ENCODE peak calls at places on chromosomes 2 and 18, in seven cellular contexts. T is sigmoid colon, C is body of pancreas, A is tibial nerve, D is IMR-90, Z is heart left ventricle, U is adrenal gland. J is an unnamed sample.
A peak's percentile ranks its signal among the peaks of the same experiment; 100 is the strongest.

GRCh38 chr2:178194600-178195389 is 483 bp downstream of the OSBPL6 start:
- DNase-seq in T (peak; percentile 70), C (peak; percentile 41), A (peak; percentile 15), D (peak; percentile 55), Z (peak; percentile 67), U (no peak), J (peak; percentile 27)

GRCh38 chr18:78611201-78611800 is 368.3 kb upstream of the SALL3 start:
- DNase-seq in T (no peak), C (no peak), A (no peak), D (no peak), Z (no peak), U (no peak), J (no peak)

GRCh38 chr2:36697424-36698066 is 1.0 kb downstream of the VIT start:
- DNase-seq in T (no peak), C (no peak), A (no peak), D (peak; percentile 27), Z (no peak), U (no peak), J (no peak)

GRCh38 chr2:127421871-127422618 is 3.8 kb downstream of the PROC start:
- DNase-seq in T (peak; percentile 61), C (no peak), A (no peak), D (no peak), Z (no peak), U (no peak), J (peak; percentile 22)

GRCh38 chr2:17317439-17317976 is 200.7 kb downstream of the RAD51AP2 start:
- DNase-seq in T (no peak), C (no peak), A (no peak), D (no peak), Z (no peak), U (no peak), J (no peak)

GRCh38 chr2:187118331-187119099 is 269.5 kb upstream of the ZSWIM2 start:
- DNase-seq in T (no peak), C (no peak), A (no peak), D (no peak), Z (no peak), U (no peak), J (no peak)

GRCh38 chr2:120161190-120161589 is 62.0 kb downstream of the TMEM185B start:
- DNase-seq in T (no peak), C (no peak), A (no peak), D (peak; percentile 52), Z (no peak), U (no peak), J (no peak)

GRCh38 chr18:63511285-63511684 is 30.9 kb upstream of the SERPINB12 start:
- DNase-seq in T (no peak), C (no peak), A (no peak), D (peak; percentile 63), Z (no peak), U (peak; percentile 35), J (no peak)

GRCh38 chr2:125313806-125314205 is 1288.7 kb downstream of the CNTNAP5 start:
- DNase-seq in T (no peak), C (no peak), A (no peak), D (no peak), Z (no peak), U (no peak), J (no peak)

GRCh38 chr2:119820275-119820674 is 60.6 kb downstream of the PTPN4 start:
- DNase-seq in T (no peak), C (no peak), A (no peak), D (peak; percentile 82), Z (no peak), U (no peak), J (no peak)

DNA sequence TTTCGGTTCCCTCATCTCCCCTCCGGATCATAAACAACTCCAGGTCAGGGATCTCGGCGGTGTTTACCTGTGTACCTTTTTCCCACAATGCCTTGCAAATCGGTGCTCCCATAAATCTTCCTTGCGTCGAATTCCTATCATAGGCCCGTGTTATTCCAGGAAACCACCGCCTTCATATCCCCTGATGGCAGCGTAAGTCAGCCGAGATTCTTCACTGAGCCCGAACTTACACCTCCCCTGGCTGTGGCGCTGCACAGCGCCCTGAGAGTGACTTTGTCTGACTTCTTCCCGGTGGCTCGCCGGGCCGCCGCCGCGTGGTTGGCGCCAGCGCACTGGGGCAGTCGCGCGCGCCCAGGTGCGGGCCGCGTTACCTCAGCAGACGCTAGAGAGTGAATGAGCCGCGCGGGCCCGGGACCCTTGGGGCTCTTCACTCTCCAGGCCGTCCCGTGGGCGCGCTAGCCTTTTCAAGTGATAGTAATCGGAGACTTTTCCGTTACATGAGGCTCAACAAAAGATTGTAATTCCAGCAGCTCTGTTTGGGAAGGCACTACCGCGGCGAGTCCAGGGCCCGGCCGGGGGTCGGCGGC is 101.6 kb downstream of the SPTBN1 start:
- DNase-seq in T (peak; percentile 73), C (peak; percentile 67), A (no peak), D (no peak), Z (peak; percentile 84), U (peak; percentile 67), J (peak; percentile 75)
- TF ChIP-seq POLR2A in T (no peak), C (no peak), A (no peak), D (no peak), Z (no peak), U (no peak), J (no peak)

GRCh38 chr2:54589038-54589339 is 132.9 kb downstream of the SPTBN1 start:
- DNase-seq in T (no peak), C (no peak), A (no peak), D (no peak), Z (no peak), U (no peak), J (no peak)
- H3K4me1 ChIP-seq in T (peaks cover 31% of the 10 kb centered on the region), C (peaks cover 70% of the 10 kb centered on the region), A (peaks cover 53% of the 10 kb centered on the region), D (peaks cover 11% of the 10 kb centered on the region), Z (peaks cover 96% of the 10 kb centered on the region), U (peaks cover 55% of the 10 kb centered on the region), J (peaks cover 47% of the 10 kb centered on the region)

GRCh38 chr2:237733677-237734300 is 64.8 kb upstream of the RBM44 start:
- DNase-seq in T (peak; percentile 81), C (no peak), A (no peak), D (no peak), Z (no peak), U (peak; percentile 44), J (peak; percentile 61)
- H3K4me3 ChIP-seq in T (no peak overlapping the region), C (no peak overlapping the region), A (no peak overlapping the region), D (no peak overlapping the region), Z (peak overlapping the region; percentile 16), U (peak overlapping the region; percentile 5), J (no peak overlapping the region)

GRCh38 chr2:20674309-20674965 is 7.5 kb downstream of the GDF7 start:
- DNase-seq in T (no peak), C (no peak), A (no peak), D (no peak), Z (no peak), U (no peak), J (no peak)

GRCh38 chr2:20674974-20675679 is 8.2 kb downstream of the GDF7 start:
- DNase-seq in T (no peak), C (no peak), A (no peak), D (peak; percentile 87), Z (peak; percentile 85), U (peak; percentile 72), J (no peak)

GRCh38 chr2:20677301-20678176 is 10.6 kb downstream of the GDF7 start:
- DNase-seq in T (no peak), C (no peak), A (no peak), D (no peak), Z (no peak), U (no peak), J (no peak)

GRCh38 chr2:20675701-20676352 is 8.9 kb downstream of the GDF7 start:
- DNase-seq in T (no peak), C (no peak), A (no peak), D (no peak), Z (no peak), U (no peak), J (peak; percentile 65)

DNA sequence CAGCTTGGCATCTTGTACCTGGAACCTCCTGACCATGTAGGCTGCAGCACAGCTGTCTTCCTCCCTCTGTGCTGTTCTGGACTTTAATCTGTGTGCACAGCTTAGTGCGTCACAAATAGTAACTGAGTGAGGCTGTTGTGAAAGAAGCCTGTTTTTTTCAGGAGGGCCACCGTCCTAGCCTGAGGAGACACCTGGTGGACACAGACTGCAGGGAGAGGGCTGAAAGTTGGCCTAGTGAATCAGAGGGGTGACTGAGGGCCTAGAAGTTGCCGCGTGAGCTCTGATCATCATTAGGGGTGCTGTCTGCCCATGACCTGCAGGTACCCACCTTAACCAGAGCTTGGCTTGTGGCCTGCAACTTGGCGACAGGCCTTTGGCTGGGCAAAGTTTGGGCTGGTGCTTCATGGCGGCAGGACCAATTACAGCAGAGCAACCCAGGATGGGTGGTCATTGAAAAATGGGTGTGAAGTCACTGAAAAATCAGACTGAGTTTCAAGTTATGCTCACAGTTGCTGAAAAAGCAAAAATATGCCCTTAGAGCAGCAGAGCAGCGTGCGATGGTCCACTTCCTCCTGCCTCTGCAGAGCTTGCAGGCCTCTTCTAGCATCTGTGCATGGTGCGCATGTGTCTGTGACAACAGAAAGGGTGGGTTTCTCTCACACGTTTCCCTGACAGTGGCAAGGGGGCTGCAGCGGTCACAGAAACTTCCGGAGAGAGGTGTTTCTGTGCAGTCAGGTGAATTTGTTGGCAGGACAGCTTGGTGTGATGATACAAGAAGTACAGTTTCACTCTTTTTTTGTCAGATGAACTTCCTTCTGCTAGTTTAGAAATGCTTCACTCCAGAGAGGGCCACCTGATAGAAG is 9.6 kb downstream of the GDF7 start:
- DNase-seq in T (no peak), C (no peak), A (no peak), D (no peak), Z (no peak), U (no peak), J (no peak)
- TF ChIP-seq POLR2A in T (no peak), C (no peak), A (no peak), D (no peak), Z (no peak), U (no peak), J (no peak)

GRCh38 chr2:217905395-217905794 is 97.4 kb downstream of the TNS1 start:
- DNase-seq in T (peak; percentile 91), C (no peak), A (peak; percentile 57), D (no peak), Z (no peak), U (no peak), J (no peak)
- H3K4me1 ChIP-seq in T (peaks cover 100% of the 10 kb centered on the region), C (peaks cover 91% of the 10 kb centered on the region), A (peaks cover 88% of the 10 kb centered on the region), D (peaks cover 46% of the 10 kb centered on the region), Z (peaks cover 100% of the 10 kb centered on the region), U (peaks cover 70% of the 10 kb centered on the region), J (peaks cover 84% of the 10 kb centered on the region)

DNA sequence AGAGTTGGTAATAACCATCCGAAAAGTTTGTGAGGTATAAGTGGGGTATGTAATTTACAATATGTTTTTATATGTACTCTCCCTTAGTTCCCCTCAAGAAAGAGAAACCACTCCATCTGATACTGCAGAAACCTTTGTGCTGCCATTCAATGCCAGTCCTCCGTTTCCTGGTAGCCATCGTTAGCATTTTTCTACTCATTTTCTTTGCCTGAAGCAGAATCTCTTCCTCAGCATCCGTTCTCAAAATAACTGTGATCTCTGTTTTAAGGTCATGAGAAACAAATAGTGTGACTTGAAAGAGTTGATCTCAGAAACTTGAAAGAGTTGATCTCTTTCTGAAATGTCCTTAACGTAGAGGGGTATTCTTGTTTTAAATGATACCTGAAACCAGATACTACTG is 996 bp downstream of the PTCD3 start:
- DNase-seq in T (no peak), C (no peak), A (no peak), D (no peak), Z (no peak), U (no peak), J (no peak)
- H3K4me3 ChIP-seq in T (peak overlapping the region; percentile 85), C (peak overlapping the region; percentile 69), A (peak overlapping the region; percentile 80), D (peak overlapping the region; percentile 71), Z (peak overlapping the region; percentile 81), U (peak overlapping the region; percentile 98), J (peak overlapping the region; percentile 91)

J was measured in stomach.